ENCODE peak calls at places on chromosomes 7 and 10, in nine cellular contexts. U is AG10803, M is Calu3, Y is HFF-Myc, R is coronary artery, B is SK-N-SH, T is IMR-90, E is ovary, P is foreskin fibroblast. D is an unnamed sample.

GRCh38 chr7:48617508-48617907 is 306.8 kb upstream of the CDC14C start:
- DNase-seq in Y (no peak), M (no peak), T (no peak), R (no peak), P (no peak), U (no peak), B (no peak), E (no peak), D (no peak)

GRCh38 chr10:63210611-63211196 is 77.6 kb downstream of the NRBF2 start:
- DNase-seq in R (no peak), E (no peak), M (no peak), U (no peak), T (peak), P (no peak), B (no peak), Y (no peak), D (no peak)

GRCh38 chr10:32318476-32318896 is 28.5 kb downstream of the EPC1 start:
- DNase-seq in Y (no peak), B (no peak), T (no peak), M (no peak), R (no peak), U (peak), P (peak), E (no peak), D (no peak)

GRCh38 chr7:132437730-132438129 is 138.5 kb downstream of the PLXNA4 start:
- DNase-seq in Y (no peak), E (no peak), B (no peak), T (no peak), M (no peak), U (no peak), P (no peak), R (no peak), D (no peak)

GRCh38 chr10:97640868-97641811 is 669 bp downstream of the PI4K2A start:
- DNase-seq in Y (no peak), E (peak), P (peak), T (peak), U (peak), B (peak), R (peak), M (no peak), D (no peak)

GRCh38 chr10:68167271-68167670 is 58.0 kb downstream of the MYPN start:
- DNase-seq in E (no peak), P (peak), M (no peak), B (no peak), R (no peak), T (peak), Y (no peak), U (peak), D (no peak)

GRCh38 chr7:50591480-50592438 is 26.6 kb upstream of the DDC start:
- DNase-seq in Y (no peak), M (no peak), R (no peak), T (no peak), U (no peak), P (no peak), E (no peak), B (no peak), D (no peak)

GRCh38 chr7:141220263-141220662 is 146.4 kb downstream of the TMEM178B start:
- DNase-seq in R (no peak), T (no peak), M (peak), P (no peak), E (no peak), U (no peak), B (peak), Y (no peak), D (no peak)

GRCh38 chr10:84269773-84270172 is 24.9 kb downstream of the RGR start:
- DNase-seq in R (no peak), M (no peak), B (no peak), Y (no peak), P (peak), E (no peak), U (peak), T (peak), D (no peak)

GRCh38 chr7:85186521-85187241 is at the start of gene SEMA3D:
- DNase-seq in E (peak), R (peak), M (peak), B (peak), U (peak), Y (peak), T (peak), P (peak), D (no peak)

GRCh38 chr10:17181751-17182150 is 19.7 kb downstream of the TRDMT1 start:
- DNase-seq in T (no peak), E (no peak), U (no peak), Y (no peak), M (peak), B (no peak), P (no peak), R (no peak), D (no peak)

GRCh38 chr10:121624778-121625330 is 26.6 kb upstream of the FGFR2 start:
- DNase-seq in T (no peak), P (no peak), M (no peak), U (no peak), R (no peak), B (no peak), E (no peak), Y (no peak), D (no peak)

GRCh38 chr7:98286093-98286525 is 4.6 kb downstream of the BRI3 start:
- DNase-seq in M (peak), R (peak), U (peak), B (peak), E (peak), Y (no peak), T (peak), P (peak), D (peak)

GRCh38 chr7:111312966-111313365 is 222.0 kb downstream of the LRRN3 start:
- DNase-seq in B (no peak), T (peak), E (no peak), R (no peak), M (no peak), U (peak), P (peak), Y (peak), D (no peak)

GRCh38 chr7:44325811-44326241 is 432 bp upstream of the CAMK2B start:
- DNase-seq in E (no peak), U (no peak), Y (no peak), B (peak), R (no peak), M (no peak), P (no peak), T (no peak), D (no peak)

GRCh38 chr7:151813997-151814396 is 62.9 kb downstream of the PRKAG2 start:
- DNase-seq in T (peak), M (no peak), U (no peak), E (no peak), P (peak), Y (no peak), R (no peak), B (no peak), D (no peak)

GRCh38 chr10:133012573-133013359 is 70.4 kb upstream of the CFAP46 start:
- DNase-seq in R (no peak), M (no peak), E (no peak), U (no peak), B (no peak), Y (no peak), P (no peak), T (no peak), D (peak)

GRCh38 chr10:77909755-77910375 is 16.7 kb downstream of the DLG5 start:
- DNase-seq in P (peak), M (peak), R (no peak), U (peak), Y (no peak), T (peak), E (peak), B (no peak), D (no peak)

GRCh38 chr10:52390388-52390787 is 76.3 kb downstream of the DKK1 start:
- DNase-seq in T (no peak), M (no peak), P (no peak), E (no peak), R (no peak), Y (no peak), B (no peak), U (peak), D (no peak)

GRCh38 chr10:122446668-122447410 is 7.6 kb upstream of the ARMS2 start:
- DNase-seq in P (peak), E (no peak), T (no peak), Y (no peak), U (no peak), M (no peak), R (no peak), B (no peak), D (no peak)

GRCh38 chr10:36412942-36413341 is 712.5 kb upstream of the ANKRD30A start:
- DNase-seq in P (no peak), R (no peak), E (no peak), T (no peak), U (no peak), M (no peak), Y (no peak), B (no peak), D (no peak)

GRCh38 chr10:89373916-89374711 is 3.7 kb upstream of the IFIT1B start:
- DNase-seq in M (peak), B (peak), U (peak), R (peak), T (peak), E (peak), P (peak), Y (no peak), D (no peak)

GRCh38 chr10:112839928-112840654 is 110.0 kb upstream of the TCF7L2 start:
- DNase-seq in R (no peak), B (no peak), T (no peak), Y (no peak), P (no peak), U (no peak), E (no peak), M (no peak), D (no peak)

GRCh38 chr10:125093199-125093841 is 67.0 kb downstream of the CTBP2 start:
- DNase-seq in U (peak), M (no peak), Y (no peak), R (no peak), T (peak), P (peak), E (peak), B (peak), D (peak)

GRCh38 chr7:37353949-37354660 is 94.6 kb downstream of the ELMO1 start:
- DNase-seq in T (no peak), U (no peak), R (no peak), M (no peak), B (no peak), P (no peak), E (no peak), Y (no peak), D (no peak)

GRCh38 chr10:2387672-2388071 is 650.3 kb upstream of the ADARB2 start:
- DNase-seq in M (no peak), T (no peak), B (no peak), R (no peak), E (no peak), P (no peak), Y (no peak), U (no peak), D (no peak)

GRCh38 chr7:34117583-34117982 is 212.2 kb downstream of the BMPER start:
- DNase-seq in B (no peak), P (no peak), E (no peak), Y (no peak), T (no peak), U (no peak), R (no peak), M (no peak), D (no peak)

GRCh38 chr10:22764639-22765038 is 50.3 kb upstream of the PIP4K2A start:
- DNase-seq in E (no peak), T (no peak), M (no peak), B (no peak), U (no peak), R (no peak), Y (no peak), P (no peak), D (no peak)

GRCh38 chr7:54331311-54331710 is 210.9 kb upstream of the VSTM2A start:
- DNase-seq in M (no peak), E (no peak), P (no peak), T (no peak), Y (no peak), R (no peak), U (no peak), B (no peak), D (no peak)

GRCh38 chr10:35633006-35633980 is 8.8 kb downstream of the FZD8 start:
- DNase-seq in R (no peak), B (no peak), P (no peak), E (no peak), M (no peak), Y (no peak), U (no peak), T (no peak), D (no peak)

GRCh38 chr7:501526-501925 is 18.1 kb downstream of the PDGFA start:
- DNase-seq in B (no peak), U (no peak), R (no peak), E (no peak), P (no peak), Y (no peak), M (no peak), T (no peak), D (no peak)

GRCh38 chr10:80158598-80159127 is 26.1 kb downstream of the PLAC9 start:
- DNase-seq in U (peak), Y (peak), T (peak), M (peak), R (peak), B (peak), E (peak), P (peak), D (peak)

GRCh38 chr10:44307691-44308090 is 77.2 kb downstream of the CXCL12 start:
- DNase-seq in B (no peak), M (no peak), T (no peak), R (no peak), E (no peak), Y (no peak), P (no peak), U (no peak), D (no peak)

GRCh38 chr10:44306147-44306710 is 78.7 kb downstream of the CXCL12 start:
- DNase-seq in M (no peak), P (peak), U (peak), T (peak), Y (no peak), E (no peak), B (no peak), R (no peak), D (no peak)

GRCh38 chr10:44309939-44310761 is 74.7 kb downstream of the CXCL12 start:
- DNase-seq in B (no peak), Y (no peak), U (no peak), E (no peak), M (no peak), P (no peak), T (no peak), R (no peak), D (no peak)

GRCh38 chr10:44308935-44309334 is 76.0 kb downstream of the CXCL12 start:
- DNase-seq in U (no peak), M (no peak), T (no peak), E (no peak), B (no peak), R (no peak), P (no peak), Y (no peak), D (no peak)

GRCh38 chr10:44306762-44307161 is 78.1 kb downstream of the CXCL12 start:
- DNase-seq in P (peak), U (peak), R (no peak), T (no peak), Y (no peak), B (no peak), M (no peak), E (no peak), D (no peak)
- TF ChIP-seq CTCF in P (peak), U (peak), R (no peak), T (peak), Y (peak), B (peak), M (no peak), E (no peak), D (no peak)

GRCh38 chr10:102894491-102895213 is 23.4 kb upstream of the CNNM2 start:
- DNase-seq in U (no peak), M (no peak), R (no peak), Y (no peak), P (no peak), B (no peak), T (no peak), E (no peak), D (no peak)
- TF ChIP-seq CTCF in U (no peak), M (no peak), R (no peak), Y (no peak), P (no peak), B (no peak), T (no peak), E (no peak), D (no peak)

GRCh38 chr10:73262880-73263279 is 10.4 kb upstream of the MRPS16 start:
- DNase-seq in U (no peak), Y (no peak), M (no peak), P (no peak), R (no peak), B (no peak), T (no peak), E (no peak), D (no peak)

GRCh38 chr10:73261362-73261995 is 9.0 kb upstream of the MRPS16 start:
- DNase-seq in U (no peak), M (no peak), T (no peak), B (no peak), R (no peak), E (no peak), Y (no peak), P (no peak), D (no peak)

GRCh38 chr10:73264423-73264822 is 12.0 kb upstream of the MRPS16 start:
- DNase-seq in B (no peak), P (no peak), Y (no peak), U (no peak), M (no peak), E (no peak), T (no peak), R (no peak), D (no peak)

GRCh38 chr10:73262105-73262730 is 9.8 kb upstream of the MRPS16 start:
- DNase-seq in M (peak), U (peak), Y (no peak), T (peak), P (peak), B (no peak), E (no peak), R (no peak), D (no peak)

GRCh38 chr10:73263948-73264347 is 11.5 kb upstream of the MRPS16 start:
- DNase-seq in U (peak), E (no peak), P (peak), Y (no peak), R (no peak), B (peak), T (peak), M (no peak), D (no peak)
- TF ChIP-seq CTCF in U (peak), E (no peak), P (peak), Y (peak), R (no peak), B (peak), T (peak), M (no peak), D (no peak)

GRCh38 chr7:79063019-79063698 is 390.3 kb downstream of the MAGI2 start:
- DNase-seq in E (no peak), R (no peak), Y (no peak), M (no peak), B (peak), P (peak), T (peak), U (peak), D (no peak)
- TF ChIP-seq CTCF in E (no peak), R (no peak), Y (no peak), M (no peak), B (peak), P (peak), T (peak), U (no peak), D (no peak)

GRCh38 chr7:128872394-128872824 is 9.8 kb downstream of the ATP6V1F start:
- DNase-seq in Y (no peak), P (no peak), R (no peak), U (no peak), E (no peak), B (no peak), M (no peak), T (no peak), D (no peak)
- TF ChIP-seq CTCF in Y (no peak), P (no peak), R (no peak), U (no peak), E (no peak), B (peak), M (no peak), T (no peak), D (no peak)

GRCh38 chr10:92574545-92575377 is 868 bp upstream of the IDE start:
- DNase-seq in U (no peak), P (no peak), Y (no peak), B (peak), M (no peak), T (peak), R (no peak), E (no peak), D (no peak)
- TF ChIP-seq CTCF in U (peak), P (no peak), Y (no peak), B (peak), M (peak), T (no peak), R (peak), E (no peak), D (no peak)

DNA sequence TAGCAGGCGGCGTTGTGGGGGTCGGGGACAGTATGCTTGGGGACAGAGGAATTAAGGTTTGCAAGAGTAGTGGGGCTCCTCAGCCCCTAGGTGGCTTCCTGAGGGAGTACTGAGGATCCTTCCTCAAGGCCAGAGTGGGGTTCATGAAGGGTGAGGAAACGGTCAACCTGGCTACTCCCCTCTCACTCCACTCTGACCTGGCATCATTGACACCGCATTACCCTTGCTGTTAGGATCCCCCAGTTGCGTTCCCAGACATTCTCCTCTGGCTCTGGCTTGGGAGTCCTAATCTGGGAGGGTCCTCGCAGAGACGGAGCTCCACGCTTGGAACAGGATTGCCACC is 496 bp downstream of the EPHB6 start:
- DNase-seq in R (no peak), E (no peak), M (no peak), Y (no peak), P (peak), T (no peak), B (no peak), U (no peak), D (no peak)
- TF ChIP-seq CTCF in R (no peak), E (no peak), M (no peak), Y (no peak), P (peak), T (no peak), B (peak), U (peak), D (no peak)